ENCODE peak calls at places on chromosome 17, in eight cellular contexts. T is dermis microvascular lymphatic vessel endothelial cell, N is fibroblast of mammary gland, L is HTR-8/SVneo, C is choroid plexus epithelial cell, D is heart left ventricle, Z is thoracic aorta, Y is osteocyte. U is an unnamed sample.

GRCh38 chr17:79942591-79943353 is 92.9 kb downstream of the TBC1D16 start:
- DNase-seq in T (peak), L (no peak), N (peak), D (no peak), Z (no peak), Y (no peak), C (no peak), U (no peak)

GRCh38 chr17:1735418-1735817 is 7.3 kb upstream of the SERPINF2 start:
- DNase-seq in N (no peak), T (no peak), L (no peak), D (no peak), Y (no peak), C (no peak), Z (no peak), U (no peak)

GRCh38 chr17:73151888-73152633 is 12.7 kb upstream of the SSTR2 start:
- DNase-seq in C (no peak), N (no peak), T (no peak), Y (no peak), L (no peak), Z (no peak), D (no peak), U (no peak)

GRCh38 chr17:77441130-77441920 is 300.6 kb downstream of the SEC14L1 start:
- DNase-seq in Z (no peak), N (no peak), C (no peak), L (no peak), D (no peak), Y (no peak), T (no peak), U (no peak)

GRCh38 chr17:33910200-33910857 is 344.8 kb upstream of the CCL2 start:
- DNase-seq in Y (no peak), T (no peak), L (no peak), Z (no peak), C (no peak), N (no peak), D (no peak), U (no peak)

GRCh38 chr17:34300652-34301390 is 15.3 kb downstream of the CCL11 start:
- DNase-seq in Z (no peak), Y (peak), D (no peak), C (peak), T (peak), L (no peak), N (peak), U (no peak)

GRCh38 chr17:68572138-68572842 is 28.9 kb downstream of the FAM20A start:
- DNase-seq in Y (no peak), Z (no peak), L (no peak), D (no peak), N (peak), C (no peak), T (no peak), U (no peak)

GRCh38 chr17:28580925-28581324 is 4.2 kb upstream of the ALDOC start:
- DNase-seq in C (no peak), L (no peak), N (no peak), Y (no peak), Z (no peak), T (no peak), D (no peak), U (no peak)

GRCh38 chr17:59510611-59511010 is 54.8 kb upstream of the DHX40 start:
- DNase-seq in Z (no peak), N (no peak), T (no peak), Y (no peak), L (no peak), C (no peak), D (no peak), U (no peak)

GRCh38 chr17:44556854-44557606 is at the start of gene FZD2:
- DNase-seq in C (peak), T (peak), N (peak), Z (peak), D (peak), Y (peak), L (peak), U (peak)

GRCh38 chr17:50482516-50482915 is 3.9 kb downstream of the RSAD1 start:
- DNase-seq in Z (peak), T (peak), D (peak), L (peak), C (peak), Y (peak), N (peak), U (peak)

GRCh38 chr17:12983986-12984932 is 33.6 kb downstream of the ELAC2 start:
- DNase-seq in Y (no peak), Z (peak), D (peak), L (no peak), N (peak), T (no peak), C (peak), U (no peak)

GRCh38 chr17:7466644-7467341 is 12.6 kb downstream of the ZBTB4 start:
- DNase-seq in Y (no peak), N (peak), T (peak), D (peak), L (no peak), Z (no peak), C (peak), U (no peak)

GRCh38 chr17:79023886-79024771 is at the start of gene C1QTNF1:
- DNase-seq in T (no peak), N (peak), Z (no peak), Y (no peak), L (no peak), C (peak), D (peak), U (no peak)

GRCh38 chr17:61619493-61619892 is 28.5 kb upstream of the NACA2 start:
- DNase-seq in Z (no peak), N (peak), T (no peak), C (peak), Y (no peak), D (no peak), L (no peak), U (no peak)

GRCh38 chr17:46013502-46014165 is 14.6 kb downstream of the STH start:
- DNase-seq in D (no peak), N (peak), Y (no peak), C (peak), T (no peak), L (no peak), Z (no peak), U (no peak)

GRCh38 chr17:72517413-72518237 is 396.8 kb downstream of the SOX9 start:
- DNase-seq in Y (no peak), D (no peak), Z (no peak), T (no peak), L (no peak), N (no peak), C (no peak), U (no peak)

GRCh38 chr17:75970011-75970523 is 8.9 kb downstream of the ACOX1 start:
- DNase-seq in D (no peak), N (peak), Z (no peak), Y (no peak), T (peak), C (peak), L (no peak), U (no peak)

GRCh38 chr17:39867891-39868553 is at the start of gene ZPBP2:
- DNase-seq in L (no peak), Y (no peak), D (no peak), C (no peak), T (no peak), Z (no peak), N (no peak), U (no peak)

GRCh38 chr17:2862197-2862596 is 66.0 kb downstream of the RAP1GAP2 start:
- DNase-seq in C (no peak), Y (no peak), T (no peak), L (no peak), D (no peak), Z (no peak), N (no peak), U (no peak)

GRCh38 chr17:44759096-44759915 is 518 bp downstream of the ADAM11 start:
- DNase-seq in T (no peak), C (no peak), N (no peak), L (peak), D (no peak), Z (no peak), Y (no peak), U (no peak)

GRCh38 chr17:30831257-30831656 is 509 bp upstream of the ATAD5 start:
- DNase-seq in C (peak), D (no peak), Y (no peak), Z (no peak), T (peak), N (peak), L (no peak), U (no peak)

GRCh38 chr17:79827179-79827578 is 12.1 kb downstream of the CBX4 start:
- DNase-seq in L (no peak), C (no peak), D (no peak), Z (no peak), Y (no peak), N (no peak), T (no peak), U (no peak)

GRCh38 chr17:80941743-80942211 is 49.9 kb upstream of the CHMP6 start:
- DNase-seq in T (no peak), Z (no peak), L (no peak), N (no peak), D (no peak), Y (no peak), C (peak), U (no peak)

GRCh38 chr17:49748791-49749190 is 15.1 kb downstream of the FAM117A start:
- DNase-seq in T (no peak), N (no peak), Z (no peak), D (no peak), L (no peak), Y (no peak), C (no peak), U (no peak)

GRCh38 chr17:77609553-77610517 is 348.7 kb upstream of the TNRC6C start:
- DNase-seq in L (no peak), C (no peak), Y (peak), N (peak), Z (no peak), D (no peak), T (peak), U (no peak)

GRCh38 chr17:49707246-49707607 is 537 bp downstream of the SLC35B1 start:
- DNase-seq in Y (no peak), Z (no peak), L (no peak), D (no peak), T (peak), N (peak), C (peak), U (no peak)

GRCh38 chr17:74051348-74051747 is 152.1 kb upstream of the RPL38 start:
- DNase-seq in L (no peak), C (no peak), Z (no peak), Y (no peak), T (no peak), N (no peak), D (no peak), U (no peak)

GRCh38 chr17:41331606-41332005 is 16.1 kb upstream of the KRTAP17-1 start:
- DNase-seq in N (no peak), Y (no peak), D (no peak), T (no peak), C (no peak), Z (no peak), L (no peak), U (no peak)

GRCh38 chr17:45261577-45262515 is at the start of gene SPATA32:
- DNase-seq in Z (no peak), Y (no peak), L (no peak), T (peak), D (peak), C (peak), N (no peak), U (no peak)

GRCh38 chr17:62995377-62995885 is 29.4 kb downstream of the TANC2 start:
- DNase-seq in C (peak), L (peak), T (peak), N (peak), Y (no peak), D (no peak), Z (no peak), U (no peak)

GRCh38 chr17:8846768-8847211 is 20.7 kb downstream of the PIK3R6 start:
- DNase-seq in L (peak), T (peak), Y (no peak), Z (no peak), N (peak), D (peak), C (peak), U (no peak)